ENCODE peak calls at places on chromosomes 3 and 15, in seven cellular contexts. T is astrocyte of the spinal cord; S is skeletal muscle cell; W is GM12864; O is effector memory CD4-positive, alpha-beta T cell; F is esophagus squamous epithelium; J is astrocyte of the cerebellum. M is an unnamed sample.
A peak's percentile ranks its signal among the peaks of the same experiment; 100 is the strongest.

GRCh38 chr15:51191072-51191665 is 96.5 kb upstream of the TNFAIP8L3 start:
- DNase-seq in T (no peak), O (no peak), W (no peak), S (no peak), F (no peak), J (no peak), M (no peak)

GRCh38 chr3:194522579-194523046 is 35.8 kb upstream of the ATP13A3 start:
- DNase-seq in F (no peak), T (peak; percentile 46), S (peak; percentile 29), J (no peak), O (no peak), W (no peak), M (no peak)

GRCh38 chr3:192884831-192885356 is 32.8 kb downstream of the MB21D2 start:
- DNase-seq in J (no peak), O (no peak), S (no peak), F (no peak), W (no peak), T (peak; percentile 67), M (no peak)

GRCh38 chr3:183265713-183266417 is 12.8 kb downstream of the B3GNT5 start:
- DNase-seq in O (no peak), S (peak; percentile 94), T (peak; percentile 93), F (no peak), W (no peak), J (peak; percentile 65), M (peak; percentile 10)

GRCh38 chr15:46344115-46344749 is 709.4 kb downstream of the SQOR start:
- DNase-seq in O (no peak), J (no peak), F (no peak), W (no peak), T (no peak), S (no peak), M (no peak)

GRCh38 chr3:4703054-4703480 is 209.9 kb downstream of the ITPR1 start:
- DNase-seq in J (no peak), T (no peak), O (no peak), S (no peak), F (no peak), W (no peak), M (no peak)

GRCh38 chr3:175606650-175607318 is 747.6 kb downstream of the NAALADL2 start:
- DNase-seq in T (no peak), S (no peak), J (no peak), O (no peak), F (no peak), W (no peak), M (no peak)

GRCh38 chr3:55624238-55624637 is 137.1 kb upstream of the WNT5A start:
- DNase-seq in J (no peak), O (no peak), S (peak; percentile 46), T (peak; percentile 36), W (no peak), F (no peak), M (no peak)

GRCh38 chr3:63228087-63228486 is 50.0 kb upstream of the SYNPR start:
- DNase-seq in F (no peak), S (no peak), J (no peak), W (no peak), T (no peak), O (no peak), M (no peak)

GRCh38 chr15:71440479-71441071 is 325.3 kb downstream of the THSD4 start:
- DNase-seq in T (peak; percentile 83), S (peak; percentile 39), O (no peak), J (peak; percentile 70), F (no peak), W (peak; percentile 19), M (peak; percentile 37)

GRCh38 chr3:16173696-16174355 is 654 bp upstream of the GALNT15 start:
- DNase-seq in W (no peak), O (no peak), F (no peak), T (no peak), J (no peak), S (peak; percentile 53), M (no peak)

GRCh38 chr3:183375787-183376186 is 52.6 kb downstream of the MCF2L2 start:
- DNase-seq in W (no peak), T (no peak), F (no peak), O (no peak), J (no peak), S (no peak), M (no peak)

GRCh38 chr3:44342191-44342790 is 3.7 kb downstream of the TCAIM start:
- DNase-seq in T (peak; percentile 78), W (no peak), O (no peak), S (no peak), J (peak; percentile 74), F (no peak), M (peak; percentile 63)

GRCh38 chr15:101378879-101379278 is 83.8 kb upstream of the SNRPA1 start:
- DNase-seq in O (no peak), T (no peak), S (no peak), W (no peak), F (no peak), J (no peak), M (no peak)

GRCh38 chr15:90988249-90988648 is 6.1 kb downstream of the PRC1 start:
- DNase-seq in S (no peak), T (no peak), J (no peak), W (no peak), O (no peak), F (no peak), M (no peak)

GRCh38 chr3:191761906-191762305 is 300.9 kb downstream of the PYDC2 start:
- DNase-seq in O (no peak), F (no peak), T (no peak), J (peak; percentile 33), W (no peak), S (no peak), M (no peak)

GRCh38 chr3:170752571-170753155 is 117.3 kb downstream of the RPL22L1 start:
- DNase-seq in O (no peak), W (no peak), T (no peak), S (no peak), F (no peak), J (no peak), M (no peak)

GRCh38 chr3:143648708-143649107 is 199.6 kb downstream of the SLC9A9 start:
- DNase-seq in S (no peak), T (no peak), W (no peak), O (no peak), F (no peak), J (no peak), M (no peak)

GRCh38 chr3:197811343-197811742 is 20.3 kb downstream of the LRCH3 start:
- DNase-seq in J (no peak), S (no peak), T (peak; percentile 65), O (no peak), W (no peak), F (no peak), M (no peak)

GRCh38 chr15:41072013-41072412 is 44.1 kb downstream of the INO80 start:
- DNase-seq in F (no peak), S (no peak), W (no peak), O (no peak), T (no peak), J (no peak), M (no peak)

GRCh38 chr15:63070681-63071129 is 28.2 kb downstream of the TPM1 start:
- DNase-seq in W (no peak), O (no peak), J (no peak), S (no peak), T (peak; percentile 45), F (no peak), M (no peak)

GRCh38 chr15:45855907-45856579 is 221.2 kb downstream of the SQOR start:
- DNase-seq in F (no peak), W (no peak), T (no peak), O (no peak), S (no peak), J (no peak), M (no peak)

GRCh38 chr15:22980189-22981136 is at the start of gene CYFIP1:
- DNase-seq in T (peak; percentile 84), W (no peak), J (peak; percentile 61), S (peak; percentile 57), O (no peak), F (no peak), M (peak; percentile 37)

GRCh38 chr3:179347108-179347382 is 464 bp upstream of the MFN1 start:
- DNase-seq in W (no peak), S (no peak), O (no peak), J (no peak), T (no peak), F (no peak), M (no peak)

GRCh38 chr3:179348325-179349013 is 960 bp downstream of the MFN1 start:
- DNase-seq in T (no peak), O (no peak), S (no peak), W (peak; percentile 73), F (no peak), J (no peak), M (no peak)

GRCh38 chr3:179347383-179348194 is at the start of gene MFN1:
- DNase-seq in O (peak; percentile 86), T (peak; percentile 96), W (peak; percentile 87), J (peak; percentile 93), F (peak; percentile 69), S (peak; percentile 85), M (peak; percentile 88)
- H3K4me3 ChIP-seq in O (peak within 1 kb of the TSS; percentile 88), T (peak within 1 kb of the TSS; percentile 59), W (peak within 1 kb of the TSS; percentile 98), J (peak within 1 kb of the TSS; percentile 88), F (peak within 1 kb of the TSS; percentile 94), S (peak within 1 kb of the TSS; percentile 89), M (peak within 1 kb of the TSS; percentile 83)

GRCh38 chr3:69250014-69250413 is 127.6 kb upstream of the LMOD3 start:
- DNase-seq in J (peak; percentile 41), O (no peak), T (peak; percentile 48), W (no peak), F (no peak), S (no peak), M (no peak)
- H3K4me3 ChIP-seq in J (peak overlapping the region; percentile 23), O (peak overlapping the region; percentile 15), T (peak overlapping the region; percentile 3), W (no peak overlapping the region), F (no peak overlapping the region), S (peak overlapping the region; percentile 1), M (no peak overlapping the region)

DNA sequence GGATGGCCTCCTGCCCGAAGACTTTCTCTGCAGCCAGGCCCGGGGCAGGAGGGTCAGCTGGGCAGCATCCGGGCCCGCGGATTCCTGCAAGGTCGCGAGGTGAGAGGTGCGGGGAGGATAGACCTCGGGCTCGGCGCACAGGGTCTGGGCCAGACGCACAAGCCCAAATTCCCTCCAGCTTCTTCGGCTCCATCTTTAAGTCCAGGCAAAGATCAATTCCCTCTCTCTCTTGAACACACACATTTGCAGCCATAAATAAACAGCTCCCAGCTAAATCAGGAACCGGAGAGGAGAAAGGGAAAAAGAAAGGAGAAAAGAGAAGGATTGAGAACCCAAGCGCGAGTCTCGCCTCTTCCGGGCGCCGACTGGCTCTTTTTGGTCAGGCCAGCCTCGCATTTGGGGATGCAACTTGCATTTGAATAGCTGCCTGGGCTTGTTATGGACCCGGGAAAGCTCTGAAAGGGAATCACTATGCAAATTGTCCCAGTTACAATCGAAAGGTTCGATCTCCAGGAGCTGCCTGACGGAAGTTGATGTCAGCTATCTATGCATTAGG is 14.5 kb upstream of the ONECUT1 start:
- DNase-seq in F (no peak), O (no peak), T (no peak), J (no peak), S (no peak), W (no peak), M (no peak)
- H3K4me3 ChIP-seq in F (peak overlapping the region; percentile 39), O (peak overlapping the region; percentile 50), T (no peak overlapping the region), J (peak overlapping the region; percentile 18), S (peak overlapping the region; percentile 26), W (no peak overlapping the region), M (peak overlapping the region; percentile 20)

DNA sequence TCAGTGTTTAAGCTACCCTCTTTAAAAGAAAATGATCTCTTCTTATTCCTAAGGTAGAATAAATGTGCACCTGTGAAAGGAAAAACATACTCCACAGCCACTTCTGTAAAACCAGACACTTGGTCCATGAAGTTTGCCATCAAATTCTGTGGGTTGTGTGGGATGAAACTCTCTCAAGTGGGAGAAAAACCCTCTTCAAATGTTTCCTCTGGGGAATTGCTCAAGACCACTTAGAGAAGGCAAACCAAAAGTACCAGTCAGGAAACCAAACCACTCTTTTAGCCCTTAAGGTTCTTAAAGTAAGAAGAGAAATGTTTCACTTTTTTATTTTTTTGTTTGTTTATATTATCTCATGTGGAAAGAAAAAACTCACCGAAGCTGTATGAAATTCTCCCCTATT is 1.2 kb downstream of the COL8A1 start:
- DNase-seq in W (no peak), S (peak; percentile 47), J (no peak), F (no peak), T (no peak), O (no peak), M (no peak)
- H3K4me3 ChIP-seq in W (no peak overlapping the region), S (peak overlapping the region; percentile 62), J (peak overlapping the region; percentile 69), F (peak overlapping the region; percentile 52), T (peak overlapping the region; percentile 75), O (no peak overlapping the region), M (peak overlapping the region; percentile 89)